ENCODE peak calls at places on chromosomes 5 and 9, in seven cellular contexts. C is midbrain; L is stimulated activated CD8-positive, alpha-beta memory T cell treated with anti-CD3 and anti-CD28 coated beads, Interleukin-12 subunit alpha, Interleukin-12 subunit beta, amount 100 ng/mL, for 1 hour; A is NCI-H2171 treated with DMSO at 0.1 percent for 48 hours; M is ovary; G is CD8-positive, alpha-beta memory T cell; W is left ventricle myocardium inferior. D is an unnamed sample.

GRCh38 chr9:72951043-72951442 is 1.8 kb downstream of the ALDH1A1 start:
- DNase-seq in A (no peak), L (no peak), G (no peak), W (no peak), C (no peak), M (no peak), D (no peak)

GRCh38 chr5:122770479-122770878 is 4.4 kb upstream of the SNX2 start:
- DNase-seq in C (no peak), G (no peak), W (no peak), L (no peak), M (no peak), A (no peak), D (no peak)

GRCh38 chr5:95350631-95351030 is 40.5 kb upstream of the FAM81B start:
- DNase-seq in M (no peak), W (no peak), C (no peak), L (no peak), G (no peak), A (no peak), D (no peak)

GRCh38 chr5:155049569-155050383 is 36.2 kb downstream of the KIF4B start:
- DNase-seq in C (no peak), L (no peak), G (no peak), M (no peak), W (no peak), A (no peak), D (no peak)

GRCh38 chr9:88817628-88818027 is 173.6 kb upstream of the S1PR3 start:
- DNase-seq in L (no peak), M (no peak), W (no peak), G (no peak), C (no peak), A (no peak), D (no peak)

GRCh38 chr9:75108571-75108970 is 20.3 kb downstream of the OSTF1 start:
- DNase-seq in M (peak; percentile 67), A (no peak), G (no peak), C (no peak), W (peak; percentile 48), L (no peak), D (no peak)

GRCh38 chr5:74567351-74567870 is 73.1 kb downstream of the ENC1 start:
- DNase-seq in C (no peak), L (no peak), M (no peak), W (no peak), G (no peak), A (no peak), D (no peak)

GRCh38 chr5:43202380-43202779 is 10.4 kb downstream of the NIM1K start:
- DNase-seq in M (no peak), W (no peak), G (no peak), A (no peak), L (no peak), C (no peak), D (no peak)

GRCh38 chr9:109632817-109633216 is 134.7 kb upstream of the PTPN3 start:
- DNase-seq in W (no peak), M (no peak), C (peak; percentile 86), A (no peak), G (no peak), L (no peak), D (no peak)

GRCh38 chr9:25681270-25681669 is 3.0 kb upstream of the TUSC1 start:
- DNase-seq in L (no peak), A (no peak), G (no peak), W (no peak), M (no peak), C (no peak), D (no peak)

GRCh38 chr5:1726469-1726865 is 73.2 kb downstream of the MRPL36 start:
- DNase-seq in C (no peak), A (no peak), G (peak; percentile 36), L (no peak), W (no peak), M (no peak), D (no peak)

GRCh38 chr5:33679791-33680190 is 212.0 kb downstream of the ADAMTS12 start:
- DNase-seq in A (no peak), G (no peak), L (no peak), W (no peak), M (no peak), C (no peak), D (no peak)

GRCh38 chr5:149618581-149619248 is 37.4 kb downstream of the ARHGEF37 start:
- DNase-seq in M (no peak), L (no peak), G (no peak), W (no peak), C (peak; percentile 67), A (peak; percentile 8), D (no peak)

GRCh38 chr5:113296681-113297080 is 138.1 kb downstream of the TSSK1B start:
- DNase-seq in L (no peak), G (no peak), C (no peak), A (no peak), M (no peak), W (no peak), D (no peak)

GRCh38 chr5:133113331-133114061 is 61.7 kb downstream of the HSPA4 start:
- DNase-seq in A (no peak), W (no peak), G (no peak), C (no peak), L (no peak), M (no peak), D (no peak)

GRCh38 chr5:151405334-151405872 is 42.0 kb upstream of the SLC36A1 start:
- DNase-seq in W (no peak), L (no peak), G (no peak), A (no peak), C (no peak), M (no peak), D (no peak)